ENCODE peak calls at places on chromosomes 13 and 19, in eight cellular contexts. One of them, this sample, is unnamed.

GRCh38 chr19:459724-460511 is 915 bp downstream of the SHC2 start:
- DNase-seq in heart right ventricle: peak; percentile 70
- DNase-seq in cardiac muscle cell: peak; percentile 30
- DNase-seq in transverse colon: peak; percentile 60
- DNase-seq in uterus: peak; percentile 58
- DNase-seq in esophagus squamous epithelium: no peak
- DNase-seq in nephron progenitor cell: peak; percentile 83
- DNase-seq in osteocyte: peak; percentile 91
- DNase-seq in this sample: peak; percentile 73

GRCh38 chr13:113656831-113657671 is 947 bp downstream of the ATP4B start:
- DNase-seq in heart right ventricle: no peak
- DNase-seq in cardiac muscle cell: no peak
- DNase-seq in transverse colon: peak; percentile 17
- DNase-seq in uterus: peak; percentile 9
- DNase-seq in esophagus squamous epithelium: no peak
- DNase-seq in nephron progenitor cell: no peak
- DNase-seq in osteocyte: no peak
- DNase-seq in this sample: peak; percentile 14

GRCh38 chr13:103097366-103097928 is 31.2 kb upstream of the SLC10A2 start:
- DNase-seq in heart right ventricle: no peak
- DNase-seq in cardiac muscle cell: no peak
- DNase-seq in transverse colon: no peak
- DNase-seq in uterus: no peak
- DNase-seq in esophagus squamous epithelium: no peak
- DNase-seq in nephron progenitor cell: no peak
- DNase-seq in osteocyte: no peak
- DNase-seq in this sample: peak; percentile 87

GRCh38 chr13:113452942-113453901 is at the start of gene ADPRHL1:
- DNase-seq in heart right ventricle: peak; percentile 78
- DNase-seq in cardiac muscle cell: no peak
- DNase-seq in transverse colon: no peak
- DNase-seq in uterus: peak; percentile 11
- DNase-seq in esophagus squamous epithelium: no peak
- DNase-seq in nephron progenitor cell: peak; percentile 42
- DNase-seq in osteocyte: peak; percentile 82
- DNase-seq in this sample: no peak

GRCh38 chr19:47644199-47644598 is 35.3 kb downstream of the BICRA start:
- DNase-seq in heart right ventricle: no peak
- DNase-seq in cardiac muscle cell: no peak
- DNase-seq in transverse colon: no peak
- DNase-seq in uterus: no peak
- DNase-seq in esophagus squamous epithelium: no peak
- DNase-seq in nephron progenitor cell: no peak
- DNase-seq in osteocyte: no peak
- DNase-seq in this sample: no peak

GRCh38 chr13:74575729-74576125 is 441.5 kb upstream of the KLF12 start:
- DNase-seq in heart right ventricle: peak; percentile 95
- DNase-seq in cardiac muscle cell: peak; percentile 70
- DNase-seq in transverse colon: peak; percentile 28
- DNase-seq in uterus: peak; percentile 29
- DNase-seq in esophagus squamous epithelium: no peak
- DNase-seq in nephron progenitor cell: peak; percentile 77
- DNase-seq in osteocyte: peak; percentile 85
- DNase-seq in this sample: peak; percentile 80

GRCh38 chr19:38527466-38528136 is 90.2 kb downstream of the MAP4K1 start:
- DNase-seq in heart right ventricle: no peak
- DNase-seq in cardiac muscle cell: no peak
- DNase-seq in transverse colon: no peak
- DNase-seq in uterus: no peak
- DNase-seq in esophagus squamous epithelium: no peak
- DNase-seq in nephron progenitor cell: peak; percentile 30
- DNase-seq in osteocyte: no peak
- DNase-seq in this sample: no peak

GRCh38 chr19:15722956-15723355 is 4.9 kb upstream of the OR10H2 start:
- DNase-seq in heart right ventricle: no peak
- DNase-seq in cardiac muscle cell: no peak
- DNase-seq in transverse colon: no peak
- DNase-seq in uterus: no peak
- DNase-seq in esophagus squamous epithelium: no peak
- DNase-seq in nephron progenitor cell: no peak
- DNase-seq in osteocyte: no peak
- DNase-seq in this sample: no peak

GRCh38 chr13:112881656-112882554 is 87.1 kb upstream of the MCF2L start:
- DNase-seq in heart right ventricle: no peak
- DNase-seq in cardiac muscle cell: no peak
- DNase-seq in transverse colon: no peak
- DNase-seq in uterus: no peak
- DNase-seq in esophagus squamous epithelium: no peak
- DNase-seq in nephron progenitor cell: no peak
- DNase-seq in osteocyte: no peak
- DNase-seq in this sample: no peak

GRCh38 chr19:41701401-41702075 is 6.9 kb upstream of the CEACAM5 start:
- DNase-seq in heart right ventricle: no peak
- DNase-seq in cardiac muscle cell: no peak
- DNase-seq in transverse colon: peak; percentile 70
- DNase-seq in uterus: no peak
- DNase-seq in esophagus squamous epithelium: no peak
- DNase-seq in nephron progenitor cell: no peak
- DNase-seq in osteocyte: peak; percentile 59
- DNase-seq in this sample: no peak
- TF ChIP-seq CTCF in heart right ventricle: no peak
- TF ChIP-seq CTCF in cardiac muscle cell: peak; percentile 11
- TF ChIP-seq CTCF in transverse colon: peak; percentile 62
- TF ChIP-seq CTCF in uterus: no peak
- TF ChIP-seq CTCF in esophagus squamous epithelium: peak; percentile 65
- TF ChIP-seq CTCF in nephron progenitor cell: no peak
- TF ChIP-seq CTCF in osteocyte: no peak
- TF ChIP-seq CTCF in this sample: no peak

GRCh38 chr13:111037838-111038397 is 77.2 kb upstream of the ARHGEF7 start:
- DNase-seq in heart right ventricle: no peak
- DNase-seq in cardiac muscle cell: no peak
- DNase-seq in transverse colon: no peak
- DNase-seq in uterus: no peak
- DNase-seq in esophagus squamous epithelium: no peak
- DNase-seq in nephron progenitor cell: no peak
- DNase-seq in osteocyte: no peak
- DNase-seq in this sample: no peak
- TF ChIP-seq CTCF in heart right ventricle: no peak
- TF ChIP-seq CTCF in cardiac muscle cell: no peak
- TF ChIP-seq CTCF in transverse colon: no peak
- TF ChIP-seq CTCF in uterus: no peak
- TF ChIP-seq CTCF in esophagus squamous epithelium: no peak
- TF ChIP-seq CTCF in nephron progenitor cell: no peak
- TF ChIP-seq CTCF in osteocyte: no peak
- TF ChIP-seq CTCF in this sample: no peak

GRCh38 chr13:81927347-81927746 is 1586.4 kb upstream of the SPRY2 start:
- DNase-seq in heart right ventricle: no peak
- DNase-seq in cardiac muscle cell: no peak
- DNase-seq in transverse colon: no peak
- DNase-seq in uterus: no peak
- DNase-seq in esophagus squamous epithelium: no peak
- DNase-seq in nephron progenitor cell: no peak
- DNase-seq in osteocyte: no peak
- DNase-seq in this sample: no peak

DNA sequence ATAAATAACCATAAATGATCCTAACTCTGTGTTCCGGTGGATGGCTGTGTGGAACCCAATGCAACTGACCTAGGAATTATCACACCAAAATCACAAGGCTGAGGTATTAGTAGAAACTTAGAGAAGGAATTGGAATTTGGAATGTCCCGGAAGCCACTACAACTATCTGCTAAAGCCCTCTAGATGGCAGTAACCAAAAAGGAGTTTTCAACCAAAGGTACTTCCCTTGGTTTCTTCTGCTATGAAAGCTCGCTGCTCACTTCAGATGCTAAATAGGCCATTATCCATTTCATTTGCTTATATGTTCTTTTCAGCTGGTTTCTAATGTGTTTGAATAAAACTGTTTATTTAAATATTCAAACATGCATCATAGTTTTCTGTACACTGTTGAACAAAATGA is 1589.1 kb upstream of the SPRY2 start:
- DNase-seq in heart right ventricle: no peak
- DNase-seq in cardiac muscle cell: peak; percentile 5
- DNase-seq in transverse colon: no peak
- DNase-seq in uterus: no peak
- DNase-seq in esophagus squamous epithelium: no peak
- DNase-seq in nephron progenitor cell: no peak
- DNase-seq in osteocyte: no peak
- DNase-seq in this sample: no peak
- TF ChIP-seq CTCF in heart right ventricle: peak; percentile 18
- TF ChIP-seq CTCF in cardiac muscle cell: peak; percentile 13
- TF ChIP-seq CTCF in transverse colon: no peak
- TF ChIP-seq CTCF in uterus: no peak
- TF ChIP-seq CTCF in esophagus squamous epithelium: peak; percentile 10
- TF ChIP-seq CTCF in nephron progenitor cell: peak; percentile 54
- TF ChIP-seq CTCF in osteocyte: peak; percentile 71
- TF ChIP-seq CTCF in this sample: peak; percentile 54

GRCh38 chr19:54172413-54172763 is 572 bp downstream of the TMC4 start:
- DNase-seq in heart right ventricle: no peak
- DNase-seq in cardiac muscle cell: no peak
- DNase-seq in transverse colon: peak; percentile 57
- DNase-seq in uterus: no peak
- DNase-seq in esophagus squamous epithelium: no peak
- DNase-seq in nephron progenitor cell: no peak
- DNase-seq in osteocyte: no peak
- DNase-seq in this sample: no peak

GRCh38 chr19:54169149-54169731 is 3.7 kb downstream of the TMC4 start:
- DNase-seq in heart right ventricle: no peak
- DNase-seq in cardiac muscle cell: no peak
- DNase-seq in transverse colon: no peak
- DNase-seq in uterus: no peak
- DNase-seq in esophagus squamous epithelium: no peak
- DNase-seq in nephron progenitor cell: no peak
- DNase-seq in osteocyte: no peak
- DNase-seq in this sample: no peak

GRCh38 chr19:54173951-54174817 is 1.2 kb upstream of the TMC4 start:
- DNase-seq in heart right ventricle: no peak
- DNase-seq in cardiac muscle cell: no peak
- DNase-seq in transverse colon: no peak
- DNase-seq in uterus: no peak
- DNase-seq in esophagus squamous epithelium: no peak
- DNase-seq in nephron progenitor cell: no peak
- DNase-seq in osteocyte: no peak
- DNase-seq in this sample: no peak

GRCh38 chr19:54168174-54168917 is 4.6 kb downstream of the TMC4 start:
- DNase-seq in heart right ventricle: peak; percentile 92
- DNase-seq in cardiac muscle cell: peak; percentile 91
- DNase-seq in transverse colon: peak; percentile 96
- DNase-seq in uterus: peak; percentile 89
- DNase-seq in esophagus squamous epithelium: no peak
- DNase-seq in nephron progenitor cell: peak; percentile 99
- DNase-seq in osteocyte: peak; percentile 98
- DNase-seq in this sample: peak; percentile 93

DNA sequence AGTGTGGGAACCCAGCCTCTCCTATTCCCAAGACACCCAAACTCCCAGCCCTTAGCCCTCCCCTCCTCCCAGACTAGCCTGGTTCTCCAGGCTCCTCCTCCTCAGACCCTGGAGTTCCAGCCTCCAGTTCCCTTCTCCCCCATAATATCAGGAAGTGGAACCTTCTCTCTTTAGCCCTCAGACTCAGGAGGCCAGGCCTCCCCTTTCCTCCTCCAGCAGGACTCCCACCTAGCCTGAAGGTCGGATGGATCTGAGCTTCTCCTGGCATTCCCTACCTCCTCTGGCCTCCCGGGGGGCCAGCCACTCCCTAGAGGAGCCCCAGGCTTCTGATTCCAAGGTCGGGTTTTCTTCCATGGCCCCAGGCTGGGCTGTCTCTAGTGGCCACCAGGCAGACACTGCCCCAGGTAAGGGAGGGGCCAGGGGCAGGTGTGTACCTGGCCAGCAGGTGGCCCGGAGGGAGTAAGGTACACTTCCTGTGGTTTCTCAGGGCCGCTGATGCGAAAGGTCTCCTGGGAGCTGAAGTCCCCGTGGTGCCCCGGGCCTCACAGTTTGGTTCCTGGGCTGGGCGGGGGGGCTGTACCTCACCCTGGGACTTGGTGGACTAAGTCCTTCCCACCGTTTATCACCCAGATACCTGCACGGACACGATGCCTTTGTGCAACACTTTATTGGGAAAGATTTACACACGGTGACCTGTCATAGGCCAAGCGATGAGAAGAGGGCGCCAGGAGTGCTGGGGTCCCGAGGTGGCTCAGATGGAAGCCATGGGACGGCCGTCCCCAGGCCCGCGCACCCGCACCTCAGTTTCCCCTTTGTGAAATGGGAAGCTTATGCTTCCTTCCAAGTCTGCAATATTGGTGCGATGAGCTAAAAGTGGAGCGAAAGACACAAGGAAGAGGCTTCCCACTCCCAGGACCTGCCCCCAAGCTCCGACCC is at the start of gene TMC4:
- DNase-seq in heart right ventricle: peak; percentile 54
- DNase-seq in cardiac muscle cell: peak; percentile 62
- DNase-seq in transverse colon: peak; percentile 85
- DNase-seq in uterus: no peak
- DNase-seq in esophagus squamous epithelium: no peak
- DNase-seq in nephron progenitor cell: no peak
- DNase-seq in osteocyte: no peak
- DNase-seq in this sample: no peak
- TF ChIP-seq CTCF in heart right ventricle: no peak
- TF ChIP-seq CTCF in cardiac muscle cell: no peak
- TF ChIP-seq CTCF in transverse colon: peak; percentile 85
- TF ChIP-seq CTCF in uterus: no peak
- TF ChIP-seq CTCF in esophagus squamous epithelium: peak; percentile 47
- TF ChIP-seq CTCF in nephron progenitor cell: no peak
- TF ChIP-seq CTCF in osteocyte: no peak
- TF ChIP-seq CTCF in this sample: no peak

DNA sequence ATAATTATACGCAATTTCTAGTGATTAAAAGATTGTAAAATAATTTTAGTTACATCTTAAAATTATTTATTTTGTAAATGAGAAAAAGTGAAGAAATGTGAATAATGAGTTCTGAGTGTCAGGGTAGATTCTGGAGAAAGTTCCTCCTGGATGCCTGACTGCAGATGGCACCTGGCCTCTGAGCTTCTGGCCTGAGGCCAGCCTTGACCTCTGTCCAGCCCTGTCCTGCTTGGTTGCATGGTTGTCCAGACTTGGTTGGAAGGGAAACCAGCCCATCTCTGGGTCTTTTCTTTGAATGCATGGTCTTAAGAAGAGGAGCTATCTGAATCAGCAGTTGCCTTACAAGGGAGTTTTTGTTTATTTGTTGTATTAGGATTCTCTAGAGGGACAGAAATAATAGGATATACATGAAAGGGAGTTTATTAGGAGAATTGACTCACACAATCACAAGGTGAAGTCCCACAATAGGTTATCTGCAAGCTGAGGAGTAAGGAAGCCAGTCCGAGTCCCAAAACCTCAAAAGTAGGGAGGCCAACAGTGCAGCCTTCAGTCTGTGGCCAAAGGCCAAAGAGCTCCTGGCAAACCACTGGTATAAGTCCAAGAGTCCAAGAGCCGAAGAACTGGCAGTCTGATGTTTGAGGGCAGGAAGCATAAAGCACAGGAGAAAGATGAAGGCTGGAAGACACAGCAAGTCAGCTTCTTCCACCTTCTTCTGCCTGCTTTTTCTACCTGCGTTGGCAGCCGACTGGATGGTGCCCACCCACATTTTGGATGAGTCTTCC is 385.8 kb downstream of the ZNF536 start:
- DNase-seq in heart right ventricle: no peak
- DNase-seq in cardiac muscle cell: no peak
- DNase-seq in transverse colon: no peak
- DNase-seq in uterus: no peak
- DNase-seq in esophagus squamous epithelium: no peak
- DNase-seq in nephron progenitor cell: no peak
- DNase-seq in osteocyte: no peak
- DNase-seq in this sample: no peak
- TF ChIP-seq CTCF in heart right ventricle: no peak
- TF ChIP-seq CTCF in cardiac muscle cell: no peak
- TF ChIP-seq CTCF in transverse colon: no peak
- TF ChIP-seq CTCF in uterus: no peak
- TF ChIP-seq CTCF in esophagus squamous epithelium: no peak
- TF ChIP-seq CTCF in nephron progenitor cell: no peak
- TF ChIP-seq CTCF in osteocyte: no peak
- TF ChIP-seq CTCF in this sample: no peak

This sample was measured in dorsolateral prefrontal cortex.